ENCODE peak calls at places on chromosomes 16 and 17, in six cellular contexts. L is H1, V is mesendoderm, H is neuronal stem cell, N is IMR-90, Z is H9. U is an unnamed sample.
A peak's percentile ranks its signal among the peaks of the same experiment; 100 is the strongest.

GRCh38 chr17:58991718-58992331 is 114.9 kb downstream of the TRIM37 start:
- DNase-seq in N (peak; percentile 63), H (no peak), V (peak; percentile 50), L (no peak), Z (no peak), U (peak; percentile 52)

GRCh38 chr16:8718753-8719386 is 44.5 kb downstream of the ABAT start:
- DNase-seq in N (no peak), V (no peak), H (no peak), Z (no peak), L (no peak), U (no peak)

GRCh38 chr17:9334536-9335446 is 240.8 kb downstream of the STX8 start:
- DNase-seq in L (no peak), N (no peak), V (no peak), Z (no peak), H (no peak), U (no peak)

GRCh38 chr17:9389116-9389515 is 186.5 kb downstream of the STX8 start:
- DNase-seq in L (no peak), N (peak; percentile 97), Z (no peak), H (no peak), V (no peak), U (peak; percentile 84)

GRCh38 chr17:43994272-43995149 is 9.9 kb upstream of the NAGS start:
- DNase-seq in L (no peak), Z (peak; percentile 86), N (peak; percentile 37), V (peak; percentile 62), H (no peak), U (peak; percentile 66)

GRCh38 chr17:64458756-64459155 is 9.8 kb downstream of the MILR1 start:
- DNase-seq in N (no peak), L (no peak), Z (no peak), H (no peak), V (no peak), U (no peak)

GRCh38 chr17:45361451-45361850 is 44.6 kb upstream of the MAP3K14 start:
- DNase-seq in V (no peak), H (no peak), L (no peak), N (no peak), Z (peak; percentile 14), U (no peak)

GRCh38 chr17:27593857-27594255 is 37.1 kb upstream of the LGALS9 start:
- DNase-seq in V (no peak), Z (no peak), N (no peak), L (no peak), H (no peak), U (no peak)

GRCh38 chr16:65457084-65457483 is 335.2 kb upstream of the CDH11 start:
- DNase-seq in Z (no peak), H (no peak), N (no peak), L (no peak), V (no peak), U (no peak)

GRCh38 chr16:48335961-48336360 is 49.3 kb downstream of the SIAH1 start:
- DNase-seq in L (no peak), V (peak; percentile 57), H (no peak), N (peak; percentile 91), Z (no peak), U (peak; percentile 77)

GRCh38 chr17:21293846-21294240 is 9.3 kb downstream of the MAP2K3 start:
- DNase-seq in L (no peak), H (no peak), N (no peak), V (no peak), Z (no peak), U (no peak)

GRCh38 chr16:19375561-19376158 is 42.0 kb upstream of the TMC5 start:
- DNase-seq in V (peak; percentile 53), H (peak; percentile 56), Z (peak; percentile 30), L (peak; percentile 2), N (peak; percentile 56), U (peak; percentile 64)

GRCh38 chr17:39757931-39758873 is 20.5 kb downstream of the GRB7 start:
- DNase-seq in L (no peak), V (no peak), N (no peak), Z (no peak), H (no peak), U (no peak)

GRCh38 chr16:31441956-31442355 is 633 bp downstream of the ZNF843 start:
- DNase-seq in V (no peak), Z (peak; percentile 31), N (no peak), H (no peak), L (no peak), U (no peak)

GRCh38 chr17:76161619-76162222 is 20.7 kb upstream of the FOXJ1 start:
- DNase-seq in Z (no peak), H (no peak), V (no peak), L (no peak), N (no peak), U (no peak)

GRCh38 chr16:1416521-1416941 is 2.0 kb upstream of the UNKL start:
- DNase-seq in V (peak; percentile 71), L (no peak), H (no peak), Z (no peak), N (no peak), U (no peak)

GRCh38 chr17:55161935-55162555 is 102.7 kb upstream of the HLF start:
- DNase-seq in N (peak; percentile 95), Z (no peak), V (peak; percentile 1), H (no peak), L (no peak), U (peak; percentile 81)

GRCh38 chr17:76869878-76870714 is 1.9 kb downstream of the MGAT5B start:
- DNase-seq in N (peak; percentile 12), V (peak; percentile 51), L (no peak), H (no peak), Z (peak; percentile 79), U (peak; percentile 16)

GRCh38 chr16:79672524-79672923 is 72.0 kb upstream of the MAF start:
- DNase-seq in H (no peak), V (no peak), N (no peak), Z (no peak), L (no peak), U (no peak)

GRCh38 chr17:74274703-74275340 is 788 bp downstream of the DNAI2 start:
- DNase-seq in L (no peak), Z (no peak), N (no peak), H (no peak), V (no peak), U (no peak)

GRCh38 chr17:74277935-74278334 is 3.9 kb downstream of the DNAI2 start:
- DNase-seq in L (no peak), V (no peak), Z (no peak), H (no peak), N (no peak), U (no peak)

GRCh38 chr17:74274060-74274702 is at the start of gene DNAI2:
- DNase-seq in V (peak; percentile 62), H (no peak), L (no peak), Z (peak; percentile 83), N (no peak), U (no peak)

GRCh38 chr17:74276561-74277009 is 2.6 kb downstream of the DNAI2 start:
- DNase-seq in H (no peak), L (no peak), Z (no peak), V (no peak), N (no peak), U (no peak)

GRCh38 chr17:74276051-74276476 is 2.0 kb downstream of the DNAI2 start:
- DNase-seq in N (no peak), V (no peak), Z (no peak), H (no peak), L (no peak), U (no peak)
- H2BK15ac ChIP-seq in N (no peak overlapping the region), V (no peak overlapping the region), Z (no peak overlapping the region), H (no peak overlapping the region), L (no peak overlapping the region), U (no peak overlapping the region)

GRCh38 chr17:77968788-77969187 is 10.3 kb downstream of the TNRC6C start:
- DNase-seq in N (no peak), V (no peak), L (no peak), H (no peak), Z (no peak), U (no peak)
- H2BK15ac ChIP-seq in N (no peak overlapping the region), V (no peak overlapping the region), L (no peak overlapping the region), H (no peak overlapping the region), Z (no peak overlapping the region), U (no peak overlapping the region)

DNA sequence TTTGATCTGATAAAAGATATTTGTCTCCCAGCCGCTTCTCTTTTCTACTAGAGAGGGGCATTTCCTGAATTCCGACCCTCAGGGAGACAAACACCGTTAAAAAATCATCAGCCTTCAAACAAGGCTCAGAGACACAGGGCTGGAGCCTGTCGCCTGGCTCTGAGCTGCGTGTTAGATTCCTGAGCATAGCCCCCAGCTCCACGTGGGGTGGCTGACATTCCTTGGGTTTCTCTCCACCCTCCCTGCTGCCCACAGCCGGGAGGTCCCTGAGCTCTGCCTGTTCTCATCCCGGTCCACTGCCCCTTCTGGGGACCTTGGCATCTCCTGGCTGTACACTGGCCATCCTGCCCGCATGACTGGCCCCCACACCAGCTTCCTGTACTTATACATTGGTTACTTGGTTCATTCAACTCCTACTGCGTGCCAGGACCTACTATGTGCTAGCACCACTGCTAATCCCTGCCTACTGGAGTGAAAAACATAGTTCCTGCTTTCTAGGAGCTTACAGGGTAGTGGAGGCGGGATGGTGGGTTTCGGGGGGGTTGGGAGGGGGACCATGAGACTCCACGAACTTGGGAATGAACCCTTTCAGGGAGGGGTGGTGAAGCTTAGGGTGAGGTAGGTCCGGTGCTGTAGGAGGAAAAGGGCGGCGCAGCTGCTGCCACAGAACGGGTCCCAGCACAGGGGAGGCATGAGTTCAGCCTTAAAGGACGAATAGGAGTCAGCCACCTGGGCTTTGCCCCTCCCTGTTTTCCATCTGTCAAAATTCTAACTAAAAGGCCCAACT is 52.1 kb upstream of the TMEM132E start:
- DNase-seq in H (no peak), N (no peak), V (peak; percentile 81), Z (no peak), L (no peak), U (no peak)
- H2BK15ac ChIP-seq in H (no peak overlapping the region), N (no peak overlapping the region), V (no peak overlapping the region), Z (no peak overlapping the region), L (no peak overlapping the region), U (no peak overlapping the region)

GRCh38 chr16:50464325-50465290 is 83.6 kb upstream of the NKD1 start:
- DNase-seq in L (no peak), H (no peak), V (peak; percentile 35), N (no peak), Z (no peak), U (no peak)

GRCh38 chr16:50461400-50461760 is 86.8 kb upstream of the NKD1 start:
- DNase-seq in H (no peak), V (no peak), N (no peak), Z (no peak), L (no peak), U (no peak)

GRCh38 chr16:50466170-50466569 is 82.0 kb upstream of the NKD1 start:
- DNase-seq in V (no peak), N (no peak), L (no peak), Z (no peak), H (no peak), U (no peak)

GRCh38 chr16:50462793-50463507 is 85.2 kb upstream of the NKD1 start:
- DNase-seq in H (peak; percentile 36), V (peak; percentile 48), N (no peak), Z (no peak), L (no peak), U (no peak)

DNA sequence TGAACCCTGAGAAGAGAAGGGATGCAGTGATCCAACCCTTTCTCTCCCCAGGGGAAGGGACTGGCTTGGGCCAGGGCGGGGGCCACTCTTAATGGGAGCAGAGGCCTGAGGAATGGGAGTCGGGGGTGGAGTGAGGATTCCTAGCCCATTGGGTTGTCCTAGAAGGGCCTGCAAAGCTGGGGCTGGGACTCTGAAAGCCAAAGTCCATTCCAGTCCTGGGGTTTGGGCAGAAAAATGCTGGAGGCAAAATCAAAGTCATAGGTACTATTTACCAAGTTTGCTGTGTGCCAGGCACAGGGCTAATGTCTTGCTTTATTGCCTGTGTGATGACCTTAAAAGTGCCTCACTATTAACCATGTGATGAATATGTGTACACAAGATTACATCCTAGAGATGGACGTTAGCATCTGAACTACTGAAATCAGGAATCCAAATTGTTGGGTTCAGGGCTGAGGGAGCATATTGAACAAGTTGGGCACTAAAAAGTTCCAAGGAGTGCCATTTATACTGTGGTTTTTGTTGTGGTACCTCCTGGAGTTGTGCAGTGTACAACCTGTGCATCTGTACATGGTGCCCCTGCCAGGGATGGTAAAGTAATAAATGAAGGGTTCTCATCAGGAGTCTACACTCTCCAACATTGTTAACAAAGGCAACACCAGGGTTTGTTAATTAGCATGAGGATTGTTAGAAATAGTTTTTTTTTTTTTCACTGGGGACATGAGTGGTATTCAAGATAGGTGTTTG is 84.4 kb upstream of the NKD1 start:
- DNase-seq in N (no peak), H (no peak), Z (no peak), L (no peak), V (no peak), U (no peak)
- H2BK15ac ChIP-seq in N (no peak overlapping the region), H (no peak overlapping the region), Z (no peak overlapping the region), L (no peak overlapping the region), V (no peak overlapping the region), U (no peak overlapping the region)

U was measured in mesenchymal stem cell.